ENCODE peak calls at places on chromosomes 4 and X, in ten cellular contexts. One of them, this sample, is unnamed.
A peak's percentile ranks its signal among the peaks of the same experiment; 100 is the strongest.

GRCh38 chrX:85955510-85955909 is 91.8 kb downstream of the CHM start:
- DNase-seq in IMR-90: no peak
- DNase-seq in neural progenitor cell: no peak
- DNase-seq in K562: no peak
- DNase-seq in fibroblast of lung: no peak
- DNase-seq in GM23338: no peak
- DNase-seq in HCT116: no peak
- DNase-seq in GM23248: no peak
- DNase-seq in H1: no peak
- DNase-seq in neuronal stem cell: no peak
- DNase-seq in this sample: no peak

GRCh38 chr4:153618831-153619230 is 65.2 kb upstream of the TLR2 start:
- DNase-seq in neuronal stem cell: no peak
- DNase-seq in IMR-90: peak; percentile 13
- DNase-seq in GM23248: no peak
- DNase-seq in HCT116: no peak
- DNase-seq in fibroblast of lung: peak; percentile 40
- DNase-seq in K562: no peak
- DNase-seq in GM23338: peak; percentile 17
- DNase-seq in H1: no peak
- DNase-seq in neural progenitor cell: peak; percentile 16
- DNase-seq in this sample: no peak

GRCh38 chr4:15077969-15078368 is 75.7 kb downstream of the CPEB2 start:
- DNase-seq in fibroblast of lung: peak; percentile 57
- DNase-seq in IMR-90: peak; percentile 84
- DNase-seq in GM23248: peak; percentile 84
- DNase-seq in H1: no peak
- DNase-seq in HCT116: no peak
- DNase-seq in neuronal stem cell: no peak
- DNase-seq in GM23338: no peak
- DNase-seq in K562: no peak
- DNase-seq in neural progenitor cell: no peak
- DNase-seq in this sample: peak; percentile 77

GRCh38 chrX:129876734-129877395 is 29.1 kb upstream of the UTP14A start:
- DNase-seq in K562: no peak
- DNase-seq in IMR-90: peak; percentile 29
- DNase-seq in HCT116: peak; percentile 12
- DNase-seq in GM23248: peak; percentile 55
- DNase-seq in fibroblast of lung: peak; percentile 82
- DNase-seq in H1: peak; percentile 1
- DNase-seq in GM23338: no peak
- DNase-seq in neuronal stem cell: no peak
- DNase-seq in neural progenitor cell: no peak
- DNase-seq in this sample: peak; percentile 37

GRCh38 chr4:184347251-184348239 is 126.8 kb downstream of the IRF2 start:
- DNase-seq in neural progenitor cell: peak; percentile 89
- DNase-seq in fibroblast of lung: peak; percentile 74
- DNase-seq in GM23338: peak; percentile 94
- DNase-seq in H1: no peak
- DNase-seq in IMR-90: peak; percentile 68
- DNase-seq in GM23248: no peak
- DNase-seq in HCT116: no peak
- DNase-seq in neuronal stem cell: peak; percentile 62
- DNase-seq in K562: peak; percentile 76
- DNase-seq in this sample: peak; percentile 74

GRCh38 chr4:20859097-20859781 is 159.0 kb downstream of the PACRGL start:
- DNase-seq in fibroblast of lung: no peak
- DNase-seq in H1: no peak
- DNase-seq in neural progenitor cell: no peak
- DNase-seq in neuronal stem cell: no peak
- DNase-seq in GM23248: no peak
- DNase-seq in HCT116: no peak
- DNase-seq in IMR-90: no peak
- DNase-seq in GM23338: no peak
- DNase-seq in K562: no peak
- DNase-seq in this sample: no peak

GRCh38 chr4:173960398-173960797 is 323.1 kb downstream of the FBXO8 start:
- DNase-seq in K562: no peak
- DNase-seq in neuronal stem cell: no peak
- DNase-seq in GM23248: no peak
- DNase-seq in neural progenitor cell: no peak
- DNase-seq in H1: no peak
- DNase-seq in fibroblast of lung: no peak
- DNase-seq in IMR-90: no peak
- DNase-seq in HCT116: no peak
- DNase-seq in GM23338: no peak
- DNase-seq in this sample: no peak

GRCh38 chrX:110180176-110180927 is 137.5 kb downstream of the AMMECR1 start:
- DNase-seq in GM23338: no peak
- DNase-seq in neuronal stem cell: no peak
- DNase-seq in K562: no peak
- DNase-seq in neural progenitor cell: no peak
- DNase-seq in HCT116: peak; percentile 16
- DNase-seq in GM23248: peak; percentile 84
- DNase-seq in fibroblast of lung: peak; percentile 89
- DNase-seq in H1: no peak
- DNase-seq in IMR-90: peak; percentile 84
- DNase-seq in this sample: peak; percentile 66

GRCh38 chrX:20066968-20067708 is 49.6 kb downstream of the MAP7D2 start:
- DNase-seq in neuronal stem cell: no peak
- DNase-seq in GM23248: peak; percentile 69
- DNase-seq in neural progenitor cell: peak; percentile 26
- DNase-seq in H1: no peak
- DNase-seq in fibroblast of lung: peak; percentile 57
- DNase-seq in IMR-90: peak; percentile 70
- DNase-seq in K562: peak; percentile 27
- DNase-seq in HCT116: peak; percentile 38
- DNase-seq in GM23338: peak; percentile 50
- DNase-seq in this sample: peak; percentile 52

GRCh38 chr4:102103368-102103767 is 241.9 kb downstream of the SLC39A8 start:
- DNase-seq in K562: no peak
- DNase-seq in fibroblast of lung: no peak
- DNase-seq in GM23338: no peak
- DNase-seq in HCT116: no peak
- DNase-seq in H1: no peak
- DNase-seq in neural progenitor cell: no peak
- DNase-seq in IMR-90: no peak
- DNase-seq in neuronal stem cell: no peak
- DNase-seq in GM23248: no peak
- DNase-seq in this sample: no peak

GRCh38 chrX:1661048-1661921 is 46.4 kb downstream of the ASMT start:
- DNase-seq in neural progenitor cell: peak; percentile 80
- DNase-seq in K562: peak; percentile 26
- DNase-seq in H1: peak; percentile 90
- DNase-seq in GM23338: peak; percentile 96
- DNase-seq in GM23248: no peak
- DNase-seq in neuronal stem cell: no peak
- DNase-seq in fibroblast of lung: no peak
- DNase-seq in HCT116: peak; percentile 60
- DNase-seq in IMR-90: no peak
- DNase-seq in this sample: peak; percentile 12

GRCh38 chr4:127870688-127871087 is 10.0 kb upstream of the PLK4 start:
- DNase-seq in GM23338: no peak
- DNase-seq in fibroblast of lung: peak; percentile 91
- DNase-seq in IMR-90: peak; percentile 89
- DNase-seq in K562: peak; percentile 44
- DNase-seq in HCT116: no peak
- DNase-seq in neural progenitor cell: no peak
- DNase-seq in H1: no peak
- DNase-seq in neuronal stem cell: no peak
- DNase-seq in GM23248: peak; percentile 72
- DNase-seq in this sample: peak; percentile 73

GRCh38 chr4:113951263-113951662 is 28.2 kb downstream of the ARSJ start:
- DNase-seq in HCT116: peak; percentile 45
- DNase-seq in neural progenitor cell: no peak
- DNase-seq in GM23248: peak; percentile 65
- DNase-seq in IMR-90: peak; percentile 46
- DNase-seq in fibroblast of lung: peak; percentile 73
- DNase-seq in K562: no peak
- DNase-seq in neuronal stem cell: no peak
- DNase-seq in H1: no peak
- DNase-seq in GM23338: no peak
- DNase-seq in this sample: no peak

GRCh38 chrX:134718329-134719317 is 60.4 kb upstream of the PLAC1 start:
- DNase-seq in fibroblast of lung: peak; percentile 95
- DNase-seq in K562: peak; percentile 47
- DNase-seq in HCT116: peak; percentile 54
- DNase-seq in H1: no peak
- DNase-seq in neural progenitor cell: no peak
- DNase-seq in neuronal stem cell: no peak
- DNase-seq in GM23248: peak; percentile 93
- DNase-seq in GM23338: peak; percentile 8
- DNase-seq in IMR-90: peak; percentile 95
- DNase-seq in this sample: peak; percentile 81

GRCh38 chr4:146243141-146243882 is 29.0 kb downstream of the REELD1 start:
- DNase-seq in IMR-90: peak; percentile 37
- DNase-seq in K562: peak; percentile 55
- DNase-seq in GM23248: peak; percentile 45
- DNase-seq in HCT116: no peak
- DNase-seq in neuronal stem cell: no peak
- DNase-seq in H1: peak; percentile 36
- DNase-seq in GM23338: peak; percentile 76
- DNase-seq in neural progenitor cell: peak; percentile 27
- DNase-seq in fibroblast of lung: peak; percentile 23
- DNase-seq in this sample: no peak
- H2AFZ ChIP-seq in IMR-90: peak overlapping the region; percentile 33
- H2AFZ ChIP-seq in K562: no peak overlapping the region
- H2AFZ ChIP-seq in GM23248: no peak overlapping the region
- H2AFZ ChIP-seq in HCT116: no peak overlapping the region
- H2AFZ ChIP-seq in neuronal stem cell: no peak overlapping the region
- H2AFZ ChIP-seq in H1: peak overlapping the region; percentile 70
- H2AFZ ChIP-seq in GM23338: peak overlapping the region; percentile 80
- H2AFZ ChIP-seq in neural progenitor cell: peak overlapping the region; percentile 72
- H2AFZ ChIP-seq in fibroblast of lung: no peak overlapping the region
- H2AFZ ChIP-seq in this sample: peak overlapping the region; percentile 22

GRCh38 chr4:137997496-137997895 is 244.7 kb downstream of the SLC7A11 start:
- DNase-seq in GM23338: no peak
- DNase-seq in H1: no peak
- DNase-seq in neuronal stem cell: peak; percentile 21
- DNase-seq in neural progenitor cell: peak; percentile 48
- DNase-seq in fibroblast of lung: no peak
- DNase-seq in K562: no peak
- DNase-seq in HCT116: no peak
- DNase-seq in IMR-90: no peak
- DNase-seq in GM23248: no peak
- DNase-seq in this sample: peak; percentile 58
- H2AFZ ChIP-seq in GM23338: peak overlapping the region; percentile 15
- H2AFZ ChIP-seq in H1: no peak overlapping the region
- H2AFZ ChIP-seq in neuronal stem cell: peak overlapping the region; percentile 20
- H2AFZ ChIP-seq in neural progenitor cell: no peak overlapping the region
- H2AFZ ChIP-seq in fibroblast of lung: no peak overlapping the region
- H2AFZ ChIP-seq in K562: no peak overlapping the region
- H2AFZ ChIP-seq in HCT116: no peak overlapping the region
- H2AFZ ChIP-seq in IMR-90: no peak overlapping the region
- H2AFZ ChIP-seq in GM23248: peak overlapping the region; percentile 32
- H2AFZ ChIP-seq in this sample: peak overlapping the region; percentile 82

GRCh38 chrX:84078991-84079390 is 109.0 kb downstream of the RPS6KA6 start:
- DNase-seq in neural progenitor cell: no peak
- DNase-seq in K562: no peak
- DNase-seq in fibroblast of lung: peak; percentile 5
- DNase-seq in neuronal stem cell: no peak
- DNase-seq in IMR-90: no peak
- DNase-seq in GM23338: no peak
- DNase-seq in GM23248: no peak
- DNase-seq in HCT116: no peak
- DNase-seq in H1: no peak
- DNase-seq in this sample: no peak
- H2AFZ ChIP-seq in neural progenitor cell: no peak overlapping the region
- H2AFZ ChIP-seq in K562: no peak overlapping the region
- H2AFZ ChIP-seq in fibroblast of lung: no peak overlapping the region
- H2AFZ ChIP-seq in neuronal stem cell: peak overlapping the region; percentile 36
- H2AFZ ChIP-seq in IMR-90: no peak overlapping the region
- H2AFZ ChIP-seq in GM23338: no peak overlapping the region
- H2AFZ ChIP-seq in GM23248: no peak overlapping the region
- H2AFZ ChIP-seq in HCT116: no peak overlapping the region
- H2AFZ ChIP-seq in H1: no peak overlapping the region
- H2AFZ ChIP-seq in this sample: no peak overlapping the region

DNA sequence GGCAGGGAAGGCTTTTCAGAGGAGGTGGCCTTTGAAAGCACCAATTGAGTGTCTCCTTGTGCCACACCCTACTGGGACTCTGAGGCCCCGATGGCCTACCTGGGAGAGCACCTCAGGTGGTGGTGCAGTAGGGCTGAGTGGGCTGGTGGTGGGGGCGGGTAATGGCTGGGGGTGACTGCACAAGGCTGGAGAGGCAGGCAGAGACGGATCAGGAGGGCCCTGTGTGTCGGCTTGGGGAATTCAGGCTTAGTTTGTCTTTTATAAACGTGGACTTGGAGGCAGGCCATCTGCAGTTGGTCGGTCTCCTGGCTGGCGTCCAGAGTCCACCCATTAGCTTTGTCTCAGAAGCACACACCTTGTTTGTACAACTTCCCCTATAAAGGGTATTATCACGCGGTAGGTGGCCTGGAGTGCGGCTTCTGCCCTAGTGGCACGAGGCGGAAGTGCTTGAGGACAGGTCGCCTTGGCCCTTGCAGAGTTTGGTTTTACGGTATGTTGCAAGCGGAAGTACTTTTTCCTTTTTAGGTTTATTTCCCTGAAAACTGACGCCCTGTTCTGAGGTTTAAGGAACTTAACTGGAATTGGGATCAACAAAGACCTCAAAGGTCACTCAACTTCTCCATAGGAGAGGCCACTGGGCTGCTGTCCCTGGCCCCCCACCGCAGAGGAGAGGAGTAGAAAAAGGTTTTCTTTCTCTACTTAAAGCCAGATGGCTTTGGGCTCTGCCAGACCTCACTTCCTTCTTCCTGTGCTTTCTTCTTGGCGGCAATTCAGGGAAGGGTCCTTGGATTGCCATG is 8.0 kb downstream of the TBC1D14 start:
- DNase-seq in fibroblast of lung: peak; percentile 38
- DNase-seq in K562: peak; percentile 75
- DNase-seq in HCT116: peak; percentile 79
- DNase-seq in GM23338: peak; percentile 76
- DNase-seq in IMR-90: no peak
- DNase-seq in GM23248: no peak
- DNase-seq in neural progenitor cell: peak; percentile 62
- DNase-seq in H1: no peak
- DNase-seq in neuronal stem cell: no peak
- DNase-seq in this sample: no peak
- H2AFZ ChIP-seq in fibroblast of lung: no peak overlapping the region
- H2AFZ ChIP-seq in K562: peak overlapping the region; percentile 63
- H2AFZ ChIP-seq in HCT116: no peak overlapping the region
- H2AFZ ChIP-seq in GM23338: no peak overlapping the region
- H2AFZ ChIP-seq in IMR-90: no peak overlapping the region
- H2AFZ ChIP-seq in GM23248: no peak overlapping the region
- H2AFZ ChIP-seq in neural progenitor cell: no peak overlapping the region
- H2AFZ ChIP-seq in H1: no peak overlapping the region
- H2AFZ ChIP-seq in neuronal stem cell: no peak overlapping the region
- H2AFZ ChIP-seq in this sample: peak overlapping the region; percentile 55